ENCODE peak calls at places on chromosomes 11 and 22, in seven cellular contexts. L, A, T, R, Z, G and W are unnamed samples.

GRCh38 chr11:88175004-88175706 is at the start of gene RAB38:
- DNase-seq in L (no peak), A (peak; percentile 11), T (no peak), R (no peak), Z (peak; percentile 8), G (peak; percentile 33), W (no peak)

GRCh38 chr22:36367479-36367878 is 20.3 kb downstream of the MYH9 start:
- DNase-seq in L (no peak), A (no peak), T (no peak), R (no peak), Z (no peak), G (no peak), W (no peak)

GRCh38 chr11:115919341-115920086 is 415.3 kb upstream of the CADM1 start:
- DNase-seq in L (no peak), A (no peak), T (no peak), R (no peak), Z (no peak), G (no peak), W (no peak)

GRCh38 chr11:70066628-70067027 is 11.5 kb upstream of the ANO1 start:
- DNase-seq in L (no peak), A (no peak), T (no peak), R (no peak), Z (no peak), G (no peak), W (no peak)

GRCh38 chr11:60887531-60887930 is 18.9 kb downstream of the PRPF19 start:
- DNase-seq in L (peak; percentile 44), A (peak; percentile 60), T (peak; percentile 56), R (no peak), Z (peak; percentile 43), G (no peak), W (peak; percentile 79)

GRCh38 chr22:46315976-46316375 is 19.3 kb downstream of the GTSE1 start:
- DNase-seq in L (no peak), A (no peak), T (no peak), R (no peak), Z (no peak), G (no peak), W (no peak)

GRCh38 chr11:35047179-35047578 is 91.8 kb upstream of the CD44 start:
- DNase-seq in L (no peak), A (no peak), T (no peak), R (peak; percentile 27), Z (no peak), G (no peak), W (no peak)

GRCh38 chr22:24994070-24994763 is 41.7 kb downstream of the KIAA1671 start:
- DNase-seq in L (no peak), A (no peak), T (no peak), R (no peak), Z (no peak), G (no peak), W (peak; percentile 70)

GRCh38 chr22:19319281-19319680 is 27.8 kb upstream of the CLTCL1 start:
- DNase-seq in L (no peak), A (no peak), T (no peak), R (no peak), Z (no peak), G (no peak), W (no peak)

GRCh38 chr11:119843760-119844330 is 114.8 kb upstream of the NECTIN1 start:
- DNase-seq in L (no peak), A (no peak), T (no peak), R (no peak), Z (no peak), G (no peak), W (peak; percentile 10)

GRCh38 chr11:35675901-35676610 is 13.5 kb downstream of the TRIM44 start:
- DNase-seq in L (no peak), A (no peak), T (no peak), R (no peak), Z (no peak), G (no peak), W (peak; percentile 31)

GRCh38 chr11:7257744-7258143 is 6.0 kb downstream of the SYT9 start:
- DNase-seq in L (no peak), A (no peak), T (no peak), R (no peak), Z (no peak), G (no peak), W (no peak)

GRCh38 chr11:112336356-112336886 is 75.8 kb upstream of the PLET1 start:
- DNase-seq in L (no peak), A (no peak), T (no peak), R (no peak), Z (no peak), G (no peak), W (no peak)

GRCh38 chr11:10926801-10927200 is 68.9 kb upstream of the ZBED5 start:
- DNase-seq in L (no peak), A (peak; percentile 6), T (no peak), R (no peak), Z (no peak), G (no peak), W (peak; percentile 90)

GRCh38 chr11:44865866-44866272 is 84.8 kb downstream of the TP53I11 start:
- DNase-seq in L (no peak), A (no peak), T (peak; percentile 9), R (no peak), Z (peak; percentile 66), G (no peak), W (peak; percentile 18)

GRCh38 chr11:67384851-67385366 is 6.9 kb upstream of the RAD9A start:
- DNase-seq in L (no peak), A (peak; percentile 24), T (peak; percentile 42), R (no peak), Z (no peak), G (no peak), W (peak; percentile 70)

GRCh38 chr11:15091175-15091574 is 17.8 kb downstream of the CALCB start:
- DNase-seq in L (no peak), A (no peak), T (no peak), R (no peak), Z (no peak), G (no peak), W (no peak)
- H3K27me3 ChIP-seq in L (peaks cover 4% of the 10 kb centered on the region), A (no peaks in the 10 kb centered on the region), T (no peaks in the 10 kb centered on the region), R (peaks cover 3% of the 10 kb centered on the region), Z (no peaks in the 10 kb centered on the region), G (no peaks in the 10 kb centered on the region), W (no peaks in the 10 kb centered on the region)

GRCh38 chr11:110093407-110094297 is 460 bp downstream of the ZC3H12C start:
- DNase-seq in L (no peak), A (peak; percentile 45), T (peak; percentile 67), R (no peak), Z (peak; percentile 46), G (peak; percentile 61), W (peak; percentile 58)

GRCh38 chr11:110095554-110095953 is 2.4 kb downstream of the ZC3H12C start:
- DNase-seq in L (no peak), A (peak; percentile 43), T (no peak), R (no peak), Z (no peak), G (no peak), W (peak; percentile 91)

GRCh38 chr11:110096369-110096976 is 3.3 kb downstream of the ZC3H12C start:
- DNase-seq in L (no peak), A (no peak), T (no peak), R (no peak), Z (no peak), G (no peak), W (peak; percentile 59)

GRCh38 chr11:110092577-110093406 is at the start of gene ZC3H12C:
- DNase-seq in L (no peak), A (peak; percentile 82), T (peak; percentile 89), R (no peak), Z (peak; percentile 87), G (peak; percentile 83), W (peak; percentile 96)

GRCh38 chr11:110094298-110095073 is 1.3 kb downstream of the ZC3H12C start:
- DNase-seq in L (no peak), A (no peak), T (peak; percentile 52), R (no peak), Z (no peak), G (no peak), W (no peak)
- H3K27ac ChIP-seq in L (no peak overlapping the region), A (peak overlapping the region; percentile 97), T (peak overlapping the region; percentile 81), R (no peak overlapping the region), Z (peak overlapping the region; percentile 96), G (peak overlapping the region; percentile 94), W (peak overlapping the region; percentile 95)

GRCh38 chr11:126997196-126997595 is 3.4 kb downstream of the KIRREL3 start:
- DNase-seq in L (no peak), A (no peak), T (no peak), R (no peak), Z (no peak), G (no peak), W (no peak)
- H3K27me3 ChIP-seq in L (peaks cover 4% of the 10 kb centered on the region), A (peaks cover 4% of the 10 kb centered on the region), T (peaks cover 19% of the 10 kb centered on the region), R (peaks cover 50% of the 10 kb centered on the region), Z (peaks cover 66% of the 10 kb centered on the region), G (peaks cover 8% of the 10 kb centered on the region), W (peaks cover 53% of the 10 kb centered on the region)

GRCh38 chr11:93028959-93029536 is 59.6 kb downstream of the MTNR1B start:
- DNase-seq in L (no peak), A (no peak), T (no peak), R (no peak), Z (no peak), G (no peak), W (no peak)

GRCh38 chr11:93033093-93033492 is 63.6 kb downstream of the MTNR1B start:
- DNase-seq in L (no peak), A (no peak), T (no peak), R (no peak), Z (no peak), G (no peak), W (no peak)

GRCh38 chr11:93032580-93032979 is 63.1 kb downstream of the MTNR1B start:
- DNase-seq in L (no peak), A (no peak), T (no peak), R (no peak), Z (no peak), G (no peak), W (no peak)

GRCh38 chr11:93034031-93034430 is 64.6 kb downstream of the MTNR1B start:
- DNase-seq in L (no peak), A (peak; percentile 28), T (no peak), R (no peak), Z (no peak), G (no peak), W (no peak)

GRCh38 chr11:93031386-93031785 is 61.9 kb downstream of the MTNR1B start:
- DNase-seq in L (no peak), A (peak; percentile 63), T (no peak), R (no peak), Z (no peak), G (no peak), W (no peak)
- H3K27ac ChIP-seq in L (no peak overlapping the region), A (no peak overlapping the region), T (no peak overlapping the region), R (no peak overlapping the region), Z (no peak overlapping the region), G (no peak overlapping the region), W (no peak overlapping the region)

GRCh38 chr22:22427542-22428065 is 80.9 kb downstream of the ZNF280B start:
- DNase-seq in L (no peak), A (no peak), T (no peak), R (no peak), Z (no peak), G (no peak), W (no peak)

GRCh38 chr22:22431271-22432220 is 77.0 kb downstream of the ZNF280B start:
- DNase-seq in L (peak; percentile 33), A (peak; percentile 48), T (peak; percentile 52), R (peak; percentile 41), Z (peak; percentile 59), G (no peak), W (peak; percentile 54)

GRCh38 chr22:22425783-22426624 is 82.5 kb downstream of the ZNF280B start:
- DNase-seq in L (no peak), A (no peak), T (no peak), R (no peak), Z (no peak), G (no peak), W (no peak)

GRCh38 chr22:22429374-22430108 is 79.0 kb downstream of the ZNF280B start:
- DNase-seq in L (no peak), A (no peak), T (no peak), R (no peak), Z (no peak), G (no peak), W (no peak)

GRCh38 chr22:22428222-22429098 is 80.1 kb downstream of the ZNF280B start:
- DNase-seq in L (no peak), A (no peak), T (no peak), R (no peak), Z (no peak), G (no peak), W (no peak)
- H3K27me3 ChIP-seq in L (no peaks in the 10 kb centered on the region), A (peaks cover 4% of the 10 kb centered on the region), T (peaks cover 8% of the 10 kb centered on the region), R (peaks cover 8% of the 10 kb centered on the region), Z (peaks cover 7% of the 10 kb centered on the region), G (no peaks in the 10 kb centered on the region), W (peaks cover 3% of the 10 kb centered on the region)